ENCODE peak calls at places on chromosome 14, in four cellular contexts. J is fibroblast of lung, L is HCEC 1CT, F is H9. O is an unnamed sample.

GRCh38 chr14:103724116-103724515 is 8.5 kb downstream of the ZFYVE21 start:
- DNase-seq in J (peak), L (no peak), F (no peak), O (peak)

GRCh38 chr14:36996133-36996856 is 176.1 kb downstream of the SLC25A21 start:
- DNase-seq in J (peak), L (peak), F (no peak), O (peak)

GRCh38 chr14:80538633-80539375 is 327.5 kb upstream of the DIO2 start:
- DNase-seq in J (no peak), L (no peak), F (no peak), O (no peak)

GRCh38 chr14:25110101-25110500 is 60.2 kb upstream of the STXBP6 start:
- DNase-seq in J (peak), L (no peak), F (no peak), O (no peak)

GRCh38 chr14:37594238-37594915 is 672 bp downstream of the FOXA1 start:
- DNase-seq in J (peak), L (peak), F (peak), O (peak)

GRCh38 chr14:76337619-76338545 is 38.1 kb upstream of the ESRRB start:
- DNase-seq in J (no peak), L (no peak), F (no peak), O (no peak)

GRCh38 chr14:24840204-24840893 is 206.4 kb upstream of the GZMB start:
- DNase-seq in J (peak), L (no peak), F (no peak), O (no peak)

GRCh38 chr14:59920378-59920683 is 387 bp downstream of the LRRC9 start:
- DNase-seq in J (no peak), L (no peak), F (no peak), O (no peak)

GRCh38 chr14:99663716-99664635 is 19.0 kb downstream of the HHIPL1 start:
- DNase-seq in J (no peak), L (no peak), F (peak), O (no peak)

GRCh38 chr14:22386924-22387775 is 201.9 kb downstream of the DAD1 start:
- DNase-seq in J (peak), L (peak), F (peak), O (peak)

GRCh38 chr14:100299238-100299560 is 7.0 kb downstream of the SLC25A29 start:
- DNase-seq in J (no peak), L (no peak), F (no peak), O (no peak)

GRCh38 chr14:62689741-62690140 is 355.5 kb downstream of the KCNH5 start:
- DNase-seq in J (no peak), L (no peak), F (no peak), O (no peak)

GRCh38 chr14:91390165-91390778 is 27.3 kb downstream of the CCDC88C start:
- DNase-seq in J (no peak), L (no peak), F (no peak), O (no peak)

GRCh38 chr14:50031534-50032313 is 84.6 kb downstream of the VCPKMT start:
- DNase-seq in J (peak), L (peak), F (no peak), O (peak)

GRCh38 chr14:28536889-28537288 is 229.7 kb upstream of the FOXG1 start:
- DNase-seq in J (no peak), L (no peak), F (no peak), O (no peak)

GRCh38 chr14:29587046-29587445 is 340.6 kb downstream of the PRKD1 start:
- DNase-seq in J (no peak), L (no peak), F (no peak), O (no peak)

GRCh38 chr14:58760121-58760520 is 122.4 kb downstream of the DACT1 start:
- DNase-seq in J (no peak), L (no peak), F (no peak), O (no peak)

GRCh38 chr14:58098507-58098906 is 53.5 kb downstream of the ARMH4 start:
- DNase-seq in J (no peak), L (no peak), F (peak), O (no peak)

GRCh38 chr14:94761348-94761998 is 8.4 kb downstream of the GSC start:
- DNase-seq in J (no peak), L (no peak), F (no peak), O (no peak)

GRCh38 chr14:94971750-94972149 is 185.6 kb downstream of the DICER1 start:
- DNase-seq in J (peak), L (no peak), F (no peak), O (no peak)

GRCh38 chr14:77014004-77014604 is 14.4 kb downstream of the IRF2BPL start:
- DNase-seq in J (peak), L (no peak), F (no peak), O (peak)

GRCh38 chr14:105292810-105293711 is 7.7 kb downstream of the BRF1 start:
- DNase-seq in J (no peak), L (no peak), F (no peak), O (no peak)

GRCh38 chr14:101591121-101591520 is 29.8 kb downstream of the DIO3 start:
- DNase-seq in J (peak), L (no peak), F (no peak), O (no peak)

GRCh38 chr14:105034314-105035039 is 13.6 kb upstream of the CDCA4 start:
- DNase-seq in J (no peak), L (no peak), F (no peak), O (no peak)

GRCh38 chr14:32509632-32510187 is 180.6 kb downstream of the AKAP6 start:
- DNase-seq in J (peak), L (peak), F (no peak), O (peak)

GRCh38 chr14:77319416-77319815 is 1.3 kb downstream of the POMT2 start:
- DNase-seq in J (no peak), L (no peak), F (no peak), O (no peak)

GRCh38 chr14:93011650-93012317 is 88.8 kb downstream of the CHGA start:
- DNase-seq in J (no peak), L (no peak), F (no peak), O (no peak)